ENCODE peak calls at places on chromosomes 12 and 14, in ten cellular contexts. One of them, this sample, is unnamed.

GRCh38 chr12:121804417-121805111 is 755 bp downstream of the SETD1B start:
- DNase-seq in AG09319: no peak
- DNase-seq in GM04503: no peak
- DNase-seq in EL: peak
- DNase-seq in SW480: peak
- DNase-seq in GDM1: peak
- DNase-seq in mesendoderm: peak
- DNase-seq in amygdala: no peak
- DNase-seq in hippocampal formation: peak
- DNase-seq in NCI-H1417 treated with DMSO at 0.1 percent for 48 hours: no peak
- DNase-seq in this sample: peak

GRCh38 chr14:24246765-24247212 is 4.4 kb upstream of the TINF2 start:
- DNase-seq in GDM1: no peak
- DNase-seq in mesendoderm: no peak
- DNase-seq in AG09319: no peak
- DNase-seq in amygdala: no peak
- DNase-seq in EL: peak
- DNase-seq in NCI-H1417 treated with DMSO at 0.1 percent for 48 hours: no peak
- DNase-seq in GM04503: no peak
- DNase-seq in hippocampal formation: no peak
- DNase-seq in SW480: no peak
- DNase-seq in this sample: no peak

GRCh38 chr12:21451529-21451928 is 14.1 kb downstream of the PYROXD1 start:
- DNase-seq in NCI-H1417 treated with DMSO at 0.1 percent for 48 hours: no peak
- DNase-seq in EL: peak
- DNase-seq in AG09319: no peak
- DNase-seq in GM04503: no peak
- DNase-seq in hippocampal formation: no peak
- DNase-seq in mesendoderm: peak
- DNase-seq in amygdala: no peak
- DNase-seq in SW480: no peak
- DNase-seq in GDM1: no peak
- DNase-seq in this sample: no peak

GRCh38 chr12:25491396-25491948 is 61.6 kb downstream of the LMNTD1 start:
- DNase-seq in AG09319: no peak
- DNase-seq in mesendoderm: peak
- DNase-seq in hippocampal formation: no peak
- DNase-seq in amygdala: no peak
- DNase-seq in EL: no peak
- DNase-seq in GM04503: no peak
- DNase-seq in GDM1: no peak
- DNase-seq in SW480: no peak
- DNase-seq in NCI-H1417 treated with DMSO at 0.1 percent for 48 hours: no peak
- DNase-seq in this sample: no peak

GRCh38 chr12:132033627-132034026 is 83.9 kb downstream of the EP400 start:
- DNase-seq in mesendoderm: no peak
- DNase-seq in GDM1: no peak
- DNase-seq in EL: no peak
- DNase-seq in AG09319: no peak
- DNase-seq in SW480: no peak
- DNase-seq in NCI-H1417 treated with DMSO at 0.1 percent for 48 hours: no peak
- DNase-seq in GM04503: no peak
- DNase-seq in hippocampal formation: no peak
- DNase-seq in amygdala: no peak
- DNase-seq in this sample: no peak

GRCh38 chr12:131946757-131947156 is 3.0 kb upstream of the EP400 start:
- DNase-seq in mesendoderm: no peak
- DNase-seq in amygdala: no peak
- DNase-seq in AG09319: no peak
- DNase-seq in NCI-H1417 treated with DMSO at 0.1 percent for 48 hours: no peak
- DNase-seq in SW480: no peak
- DNase-seq in hippocampal formation: no peak
- DNase-seq in GDM1: no peak
- DNase-seq in GM04503: no peak
- DNase-seq in EL: no peak
- DNase-seq in this sample: no peak

GRCh38 chr12:67433393-67434175 is 164.4 kb downstream of the CAND1 start:
- DNase-seq in mesendoderm: no peak
- DNase-seq in NCI-H1417 treated with DMSO at 0.1 percent for 48 hours: no peak
- DNase-seq in SW480: no peak
- DNase-seq in amygdala: no peak
- DNase-seq in AG09319: no peak
- DNase-seq in EL: peak
- DNase-seq in GM04503: no peak
- DNase-seq in hippocampal formation: no peak
- DNase-seq in GDM1: no peak
- DNase-seq in this sample: no peak

GRCh38 chr12:31235868-31236395 is 90.0 kb downstream of the SINHCAF start:
- DNase-seq in GM04503: no peak
- DNase-seq in GDM1: no peak
- DNase-seq in hippocampal formation: no peak
- DNase-seq in AG09319: no peak
- DNase-seq in NCI-H1417 treated with DMSO at 0.1 percent for 48 hours: no peak
- DNase-seq in mesendoderm: no peak
- DNase-seq in amygdala: no peak
- DNase-seq in SW480: peak
- DNase-seq in EL: no peak
- DNase-seq in this sample: no peak

GRCh38 chr12:42128327-42128726 is 16.3 kb downstream of the GXYLT1 start:
- DNase-seq in amygdala: no peak
- DNase-seq in NCI-H1417 treated with DMSO at 0.1 percent for 48 hours: no peak
- DNase-seq in mesendoderm: peak
- DNase-seq in GDM1: no peak
- DNase-seq in EL: peak
- DNase-seq in hippocampal formation: no peak
- DNase-seq in GM04503: no peak
- DNase-seq in AG09319: no peak
- DNase-seq in SW480: no peak
- DNase-seq in this sample: no peak

GRCh38 chr14:49339130-49339529 is 247.1 kb downstream of the RPS29 start:
- DNase-seq in GDM1: no peak
- DNase-seq in amygdala: no peak
- DNase-seq in hippocampal formation: no peak
- DNase-seq in EL: no peak
- DNase-seq in GM04503: no peak
- DNase-seq in NCI-H1417 treated with DMSO at 0.1 percent for 48 hours: no peak
- DNase-seq in SW480: no peak
- DNase-seq in AG09319: no peak
- DNase-seq in mesendoderm: no peak
- DNase-seq in this sample: no peak

GRCh38 chr14:101318271-101318670 is 243.0 kb upstream of the DIO3 start:
- DNase-seq in SW480: no peak
- DNase-seq in GM04503: no peak
- DNase-seq in GDM1: no peak
- DNase-seq in mesendoderm: peak
- DNase-seq in NCI-H1417 treated with DMSO at 0.1 percent for 48 hours: no peak
- DNase-seq in amygdala: no peak
- DNase-seq in AG09319: no peak
- DNase-seq in EL: no peak
- DNase-seq in hippocampal formation: no peak
- DNase-seq in this sample: no peak

This sample was measured in NCI-H82.